ENCODE peak calls at places on chromosomes 16 and 17, in seven cellular contexts. X, U, P, S, J, R and K are unnamed samples.

GRCh38 chr16:80592273-80592672 is 51.5 kb downstream of the DYNLRB2 start:
- DNase-seq in X (no peak), P (no peak), U (no peak), S (no peak), J (no peak), R (no peak), K (no peak)

GRCh38 chr17:8698142-8699050 is 46.2 kb downstream of the CCDC42 start:
- DNase-seq in P (no peak), U (peak), R (no peak), X (peak), S (peak), J (no peak), K (peak)

GRCh38 chr17:4802228-4802627 is at the start of gene C17orf114:
- DNase-seq in X (no peak), P (no peak), U (no peak), S (no peak), J (no peak), R (no peak), K (no peak)

GRCh38 chr16:8032406-8032805 is 557.9 kb downstream of the TMEM114 start:
- DNase-seq in X (no peak), S (no peak), P (no peak), J (no peak), R (no peak), U (no peak), K (no peak)

GRCh38 chr16:89602273-89602951 is 11.0 kb upstream of the DPEP1 start:
- DNase-seq in X (no peak), P (no peak), R (peak), S (peak), U (no peak), J (no peak), K (peak)

GRCh38 chr17:27239046-27239445 is 54.9 kb upstream of the WSB1 start:
- DNase-seq in S (no peak), X (no peak), P (no peak), R (no peak), U (no peak), J (no peak), K (no peak)

GRCh38 chr17:18889658-18890057 is 31.7 kb downstream of the PRPSAP2 start:
- DNase-seq in R (no peak), S (no peak), J (no peak), U (no peak), P (no peak), X (no peak), K (no peak)

GRCh38 chr17:77120866-77121265 is 19.9 kb upstream of the SEC14L1 start:
- DNase-seq in R (no peak), J (peak), S (peak), U (no peak), P (no peak), X (no peak), K (no peak)

GRCh38 chr17:37187262-37187661 is 188.5 kb upstream of the C17orf78 start:
- DNase-seq in U (no peak), X (no peak), J (no peak), R (no peak), P (no peak), S (no peak), K (peak)

GRCh38 chr17:43430936-43431649 is 32.3 kb downstream of the ARL4D start:
- DNase-seq in U (peak), X (no peak), R (no peak), P (no peak), S (no peak), J (no peak), K (no peak)

GRCh38 chr17:40351185-40352043 is 13.1 kb downstream of the GJD3 start:
- DNase-seq in U (no peak), X (no peak), J (peak), R (no peak), S (no peak), P (no peak), K (no peak)

GRCh38 chr17:50205111-50205821 is 3.8 kb upstream of the COL1A1 start:
- DNase-seq in R (no peak), S (peak), J (no peak), X (no peak), P (no peak), U (peak), K (peak)

GRCh38 chr17:27674335-27674734 is 43.3 kb downstream of the LGALS9 start:
- DNase-seq in X (no peak), R (no peak), J (no peak), S (no peak), P (no peak), U (no peak), K (no peak)

GRCh38 chr17:8072727-8073461 is 14.6 kb downstream of the ALOX12B start:
- DNase-seq in S (peak), J (no peak), R (no peak), X (no peak), P (no peak), U (peak), K (no peak)

GRCh38 chr17:81371910-81372760 is 23.1 kb upstream of the BAHCC1 start:
- DNase-seq in X (no peak), S (peak), J (no peak), U (no peak), R (no peak), P (peak), K (peak)

GRCh38 chr16:76428858-76429257 is 151.7 kb downstream of the CNTNAP4 start:
- DNase-seq in J (no peak), S (no peak), U (no peak), R (peak), X (no peak), P (peak), K (no peak)

GRCh38 chr17:35723735-35724134 is 7.7 kb upstream of the RASL10B start:
- DNase-seq in P (no peak), X (no peak), S (no peak), U (no peak), R (no peak), J (no peak), K (no peak)

GRCh38 chr16:15949210-15950166 is at the start of gene ABCC1:
- DNase-seq in J (no peak), X (no peak), S (peak), R (no peak), P (no peak), U (peak), K (peak)

GRCh38 chr17:57422574-57423164 is 166.3 kb downstream of the MSI2 start:
- DNase-seq in R (peak), P (no peak), J (no peak), S (no peak), X (peak), U (no peak), K (peak)

GRCh38 chr17:82491196-82491530 is 28.4 kb upstream of the FOXK2 start:
- DNase-seq in R (no peak), X (no peak), J (no peak), S (no peak), P (no peak), U (no peak), K (no peak)

GRCh38 chr16:56576585-56577299 is 11.9 kb downstream of the MT4 start:
- DNase-seq in S (peak), U (peak), R (peak), J (peak), P (peak), X (peak), K (peak)

GRCh38 chr17:57782642-57783337 is 37.7 kb upstream of the CCDC182 start:
- DNase-seq in X (no peak), U (no peak), J (no peak), P (no peak), R (no peak), S (no peak), K (no peak)

GRCh38 chr17:37081287-37081686 is 132.5 kb downstream of the AATF start:
- DNase-seq in P (no peak), X (no peak), J (no peak), S (no peak), U (no peak), R (peak), K (no peak)

GRCh38 chr16:9192746-9193145 is 101.3 kb downstream of the HAPSTR1 start:
- DNase-seq in S (no peak), X (no peak), J (no peak), P (no peak), R (peak), U (no peak), K (no peak)

GRCh38 chr17:73498176-73498575 is 146.1 kb downstream of the SDK2 start:
- DNase-seq in R (no peak), J (no peak), S (no peak), P (no peak), X (no peak), U (no peak), K (no peak)

GRCh38 chr17:74386397-74386796 is 19.1 kb downstream of the GPR142 start:
- DNase-seq in R (peak), U (no peak), P (no peak), S (peak), X (no peak), J (no peak), K (no peak)

GRCh38 chr16:69465083-69465721 is 40.8 kb downstream of the CYB5B start:
- DNase-seq in X (no peak), U (no peak), R (no peak), S (no peak), J (no peak), P (no peak), K (no peak)

GRCh38 chr17:75019146-75019545 is 6.7 kb downstream of the MRPL58 start:
- DNase-seq in J (no peak), P (no peak), X (no peak), R (no peak), U (no peak), S (no peak), K (no peak)

GRCh38 chr16:55842369-55843104 is 9.6 kb upstream of the CES1 start:
- DNase-seq in S (no peak), U (no peak), X (no peak), R (peak), P (peak), J (no peak), K (peak)

GRCh38 chr17:64736804-64737492 is 74.8 kb upstream of the SMURF2 start:
- DNase-seq in X (no peak), P (no peak), J (no peak), R (peak), U (no peak), S (peak), K (peak)

GRCh38 chr16:57950382-57950781 is 20.5 kb downstream of the CNGB1 start:
- DNase-seq in R (no peak), U (no peak), P (no peak), X (no peak), J (no peak), S (no peak), K (no peak)

GRCh38 chr16:50942143-50942542 is 200.3 kb downstream of the CYLD start:
- DNase-seq in X (no peak), R (no peak), S (no peak), U (no peak), P (no peak), J (no peak), K (no peak)

GRCh38 chr16:4123617-4124300 is 7.5 kb upstream of the ADCY9 start:
- DNase-seq in P (no peak), X (no peak), J (no peak), R (peak), U (no peak), S (no peak), K (peak)

GRCh38 chr16:56198044-56198754 is 6.9 kb downstream of the GNAO1 start:
- DNase-seq in S (no peak), X (no peak), U (no peak), P (no peak), R (no peak), J (no peak), K (no peak)

GRCh38 chr17:29241015-29241963 is 5.4 kb upstream of the CRYBA1 start:
- DNase-seq in X (peak), S (peak), J (no peak), P (no peak), U (peak), R (peak), K (peak)